ENCODE peak calls at places on chromosome 7, in eight cellular contexts. F is heart left ventricle, Z is IMR-90, V is stomach, W is body of pancreas, B is uterus, H is vagina, C is GM12878. P is an unnamed sample.

GRCh38 chr7:143492799-143493568 is 15.3 kb downstream of the TAS2R41 start:
- DNase-seq in V (no peak), W (no peak), Z (peak; percentile 36), B (no peak), H (no peak), C (no peak), F (no peak), P (no peak)

GRCh38 chr7:50068026-50068425 is 25.0 kb downstream of the ZPBP start:
- DNase-seq in F (no peak), B (no peak), H (no peak), Z (no peak), C (no peak), W (peak; percentile 43), V (peak; percentile 36), P (no peak)

GRCh38 chr7:140062118-140062527 is 628 bp downstream of the PARP12 start:
- DNase-seq in C (no peak), B (no peak), V (no peak), F (no peak), W (peak; percentile 38), Z (no peak), H (no peak), P (no peak)

GRCh38 chr7:23570592-23571200 is 26.5 kb upstream of the CCDC126 start:
- DNase-seq in W (peak; percentile 82), H (no peak), F (peak; percentile 48), V (peak; percentile 80), C (peak; percentile 60), B (peak; percentile 67), Z (peak; percentile 76), P (no peak)

GRCh38 chr7:127710635-127711034 is 58.6 kb downstream of the SND1 start:
- DNase-seq in W (no peak), V (no peak), F (no peak), C (no peak), Z (no peak), H (no peak), B (no peak), P (no peak)

GRCh38 chr7:23467731-23468720 is 2.3 kb downstream of the IGF2BP3 start:
- DNase-seq in Z (peak; percentile 68), C (no peak), W (no peak), V (no peak), B (no peak), F (no peak), H (peak; percentile 43), P (no peak)

GRCh38 chr7:151134743-151135524 is 32.6 kb downstream of the GBX1 start:
- DNase-seq in F (no peak), B (no peak), C (no peak), Z (no peak), H (no peak), V (no peak), W (no peak), P (no peak)

GRCh38 chr7:7931626-7932025 is 37.0 kb upstream of the GLCCI1 start:
- DNase-seq in F (no peak), W (no peak), H (no peak), B (no peak), V (no peak), Z (no peak), C (no peak), P (no peak)

GRCh38 chr7:29806131-29806792 is at the start of gene WIPF3:
- DNase-seq in V (peak; percentile 68), Z (no peak), B (no peak), C (no peak), H (no peak), F (peak; percentile 30), W (peak; percentile 40), P (no peak)

GRCh38 chr7:116075351-116076145 is 45.0 kb upstream of the TFEC start:
- DNase-seq in V (no peak), H (no peak), F (no peak), W (no peak), Z (peak; percentile 7), B (no peak), C (no peak), P (no peak)

GRCh38 chr7:136489808-136490207 is 378.6 kb upstream of the CHRM2 start:
- DNase-seq in B (no peak), Z (no peak), V (no peak), H (no peak), F (no peak), C (no peak), W (no peak), P (no peak)

GRCh38 chr7:1512781-1513656 is 8.8 kb upstream of the INTS1 start:
- DNase-seq in Z (peak; percentile 41), W (no peak), B (peak; percentile 55), C (no peak), F (peak; percentile 88), H (no peak), V (peak; percentile 38), P (no peak)

DNA sequence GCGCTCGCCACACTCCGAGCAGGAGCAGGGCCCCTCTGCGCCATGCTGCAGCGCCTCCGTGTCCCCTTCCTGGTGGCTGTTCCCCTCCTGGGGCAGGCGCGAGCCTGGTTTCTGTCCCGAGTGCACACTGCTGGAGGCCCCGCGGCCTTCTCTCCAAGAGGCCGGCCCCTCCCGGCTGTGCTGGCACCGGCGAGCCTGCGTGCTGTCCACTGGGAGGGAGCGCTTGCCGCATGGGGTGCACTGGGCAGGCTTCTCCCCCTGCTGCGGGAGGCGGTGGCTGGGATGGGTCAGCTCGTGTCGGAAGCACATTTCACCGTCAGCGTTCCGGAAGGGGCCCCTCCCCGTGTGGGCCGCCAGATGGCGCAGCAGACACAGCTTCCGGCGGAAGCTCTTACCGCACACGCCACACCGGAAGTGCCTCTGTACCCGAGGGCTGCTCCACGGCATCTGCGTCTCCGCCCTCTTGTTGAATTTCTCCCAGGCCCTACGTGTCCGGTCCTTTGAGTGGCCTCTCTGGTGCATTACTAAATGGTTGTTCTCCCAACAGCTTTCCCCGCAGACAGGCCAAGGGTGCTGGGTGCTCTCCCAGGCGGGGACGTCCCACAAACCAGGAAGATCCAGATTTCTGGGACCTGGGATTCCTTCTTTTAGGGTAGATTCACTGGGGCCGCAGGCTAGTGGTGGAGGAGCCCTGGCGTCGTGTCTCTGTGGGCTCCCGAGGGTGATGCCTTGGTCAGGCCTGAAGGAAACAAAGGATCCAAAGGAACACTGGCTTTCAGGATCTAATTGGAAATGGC is 18.7 kb downstream of the ZNF786 start:
- DNase-seq in B (no peak), Z (peak; percentile 5), W (no peak), F (peak; percentile 13), C (no peak), V (no peak), H (no peak), P (no peak)
- H3K36me3 ChIP-seq in B (no peaks in the 10 kb centered on the region), Z (peaks cover 25% of the 10 kb centered on the region), W (no peaks in the 10 kb centered on the region), F (peaks cover 52% of the 10 kb centered on the region), C (peaks cover 13% of the 10 kb centered on the region), V (peaks cover 26% of the 10 kb centered on the region), H (no peaks in the 10 kb centered on the region), P (peaks cover 15% of the 10 kb centered on the region)

GRCh38 chr7:130940907-130941306 is 206.9 kb upstream of the KLF14 start:
- DNase-seq in B (no peak), V (no peak), Z (no peak), C (no peak), H (no peak), W (no peak), F (no peak), P (no peak)

GRCh38 chr7:130939285-130940095 is 205.5 kb upstream of the KLF14 start:
- DNase-seq in F (no peak), C (no peak), Z (peak; percentile 59), V (no peak), W (no peak), B (no peak), H (no peak), P (no peak)

GRCh38 chr7:130938661-130939060 is 204.7 kb upstream of the KLF14 start:
- DNase-seq in B (no peak), V (no peak), F (no peak), C (no peak), H (no peak), Z (no peak), W (no peak), P (no peak)

GRCh38 chr7:130941322-130942210 is 207.6 kb upstream of the KLF14 start:
- DNase-seq in Z (peak; percentile 84), V (peak; percentile 67), H (no peak), F (peak; percentile 46), W (peak; percentile 66), C (no peak), B (peak; percentile 59), P (no peak)

GRCh38 chr7:130940326-130940725 is 206.3 kb upstream of the KLF14 start:
- DNase-seq in Z (no peak), C (no peak), H (no peak), W (no peak), B (no peak), V (no peak), F (no peak), P (no peak)
- TF ChIP-seq POLR2A in Z (no peak), C (no peak), H (no peak), W (no peak), B (no peak), V (no peak), F (no peak), P (no peak)

DNA sequence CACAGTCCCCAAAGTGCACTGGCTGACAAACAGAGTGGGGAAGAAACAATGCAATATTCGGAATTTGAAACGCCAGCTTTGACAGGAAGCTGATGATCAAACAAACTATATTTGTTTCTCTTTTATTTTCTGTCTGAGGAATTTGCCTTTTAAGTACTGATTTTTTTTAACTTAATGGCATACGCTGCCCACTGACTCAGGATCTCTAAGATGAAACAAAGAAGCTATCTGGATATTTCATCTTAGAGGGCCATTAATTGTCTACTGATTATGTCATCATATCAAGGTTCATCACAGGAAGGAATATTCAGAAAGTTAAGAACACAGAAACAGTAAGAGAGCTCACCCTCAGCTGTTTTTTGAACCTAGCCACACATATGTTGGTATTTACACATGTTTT is 197.1 kb upstream of the INHBA start:
- DNase-seq in C (no peak), Z (no peak), B (no peak), V (no peak), W (no peak), H (no peak), F (no peak), P (no peak)
- H3K36me3 ChIP-seq in C (no peaks in the 10 kb centered on the region), Z (no peaks in the 10 kb centered on the region), B (no peaks in the 10 kb centered on the region), V (no peaks in the 10 kb centered on the region), W (no peaks in the 10 kb centered on the region), H (no peaks in the 10 kb centered on the region), F (no peaks in the 10 kb centered on the region), P (no peaks in the 10 kb centered on the region)

GRCh38 chr7:99143522-99143852 is 421 bp downstream of the SMURF1 start:
- DNase-seq in C (no peak), F (no peak), B (no peak), H (no peak), W (no peak), V (no peak), Z (no peak), P (no peak)
- TF ChIP-seq POLR2A in C (no peak), F (no peak), B (no peak), H (no peak), W (no peak), V (no peak), Z (peak; percentile 24), P (no peak)

GRCh38 chr7:100023526-100023925 is 8.1 kb downstream of the ZKSCAN1 start:
- DNase-seq in F (no peak), W (no peak), B (no peak), H (no peak), C (no peak), Z (no peak), V (no peak), P (no peak)
- H3K36me3 ChIP-seq in F (peaks cover 77% of the 10 kb centered on the region), W (peaks cover 4% of the 10 kb centered on the region), B (no peaks in the 10 kb centered on the region), H (no peaks in the 10 kb centered on the region), C (peaks cover 11% of the 10 kb centered on the region), Z (peaks cover 46% of the 10 kb centered on the region), V (peaks cover 40% of the 10 kb centered on the region), P (peaks cover 85% of the 10 kb centered on the region)

GRCh38 chr7:158031820-158032424 is 555.7 kb downstream of the PTPRN2 start:
- DNase-seq in C (no peak), H (no peak), F (no peak), Z (no peak), V (peak; percentile 23), W (no peak), B (no peak), P (no peak)
- TF ChIP-seq POLR2A in C (no peak), H (no peak), F (no peak), Z (no peak), V (no peak), W (no peak), B (no peak), P (no peak)